ENCODE peak calls at places on chromosomes 4 and X, in four cellular contexts. X is HepG2, M is K562, Q is IMR-90. Y is an unnamed sample.

GRCh38 chr4:110119347-110119746 is 79.1 kb downstream of the ELOVL6 start:
- DNase-seq in X (no peak), M (no peak), Q (no peak), Y (no peak)

GRCh38 chr4:7905461-7905915 is 34.2 kb downstream of the AFAP1 start:
- DNase-seq in X (no peak), M (no peak), Q (no peak), Y (no peak)

GRCh38 chrX:37652053-37652452 is 33.5 kb upstream of the XK start:
- DNase-seq in X (no peak), M (no peak), Q (no peak), Y (no peak)

GRCh38 chrX:10939384-10939783 is 171.7 kb upstream of the HCCS start:
- DNase-seq in X (peak), M (no peak), Q (peak), Y (peak)

GRCh38 chr4:56271121-56271520 is 116.2 kb downstream of the AASDH start:
- DNase-seq in X (no peak), M (no peak), Q (no peak), Y (no peak)

GRCh38 chr4:75561789-75562188 is 5.9 kb downstream of the ODAPH start:
- DNase-seq in X (no peak), M (peak), Q (peak), Y (no peak)

GRCh38 chrX:131279617-131280016 is 9.5 kb downstream of the IGSF1 start:
- DNase-seq in X (no peak), M (no peak), Q (no peak), Y (no peak)

GRCh38 chr4:3338976-3339531 is 46.2 kb downstream of the RGS12 start:
- DNase-seq in X (no peak), M (no peak), Q (no peak), Y (no peak)

GRCh38 chrX:11724122-11725017 is 33.7 kb upstream of the MSL3 start:
- DNase-seq in X (peak), M (peak), Q (peak), Y (peak)

GRCh38 chr4:91826186-91826585 is 477.6 kb upstream of the GRID2 start:
- DNase-seq in X (no peak), M (no peak), Q (no peak), Y (no peak)

GRCh38 chr4:30716158-30716557 is 4.0 kb upstream of the PCDH7 start:
- DNase-seq in X (peak), M (no peak), Q (peak), Y (peak)

GRCh38 chr4:161841759-161842158 is 322.0 kb downstream of the FSTL5 start:
- DNase-seq in X (no peak), M (no peak), Q (no peak), Y (no peak)

GRCh38 chrX:19674041-19674769 is 158.9 kb upstream of the MAP3K15 start:
- DNase-seq in X (peak), M (no peak), Q (no peak), Y (no peak)

GRCh38 chr4:116397291-116397690 is 688.1 kb downstream of the TRAM1L1 start:
- DNase-seq in X (no peak), M (no peak), Q (no peak), Y (no peak)

GRCh38 chr4:79134767-79135166 is 191.1 kb downstream of the NAA11 start:
- DNase-seq in X (no peak), M (no peak), Q (no peak), Y (no peak)

GRCh38 chr4:145066063-145066501 is 31.9 kb downstream of the ANAPC10 start:
- DNase-seq in X (no peak), M (no peak), Q (no peak), Y (no peak)

GRCh38 chr4:160928482-160928881 is 1235.3 kb downstream of the FSTL5 start:
- DNase-seq in X (no peak), M (no peak), Q (no peak), Y (no peak)

GRCh38 chr4:153735901-153736461 is 23.8 kb downstream of the RNF175 start:
- DNase-seq in X (no peak), M (no peak), Q (no peak), Y (no peak)

GRCh38 chr4:140012688-140013087 is 141.3 kb downstream of the MAML3 start:
- DNase-seq in X (peak), M (peak), Q (peak), Y (peak)

GRCh38 chrX:31931225-31931624 is 859.4 kb upstream of the FTHL17 start:
- DNase-seq in X (no peak), M (no peak), Q (peak), Y (no peak)

GRCh38 chrX:135015526-135016245 is 6.7 kb downstream of the RTL8B start:
- DNase-seq in X (no peak), M (no peak), Q (no peak), Y (no peak)

GRCh38 chr4:139833131-139833930 is 167.7 kb downstream of the MGST2 start:
- DNase-seq in X (no peak), M (no peak), Q (no peak), Y (no peak)

GRCh38 chrX:131831185-131831520 is 191.9 kb upstream of the STK26 start:
- DNase-seq in X (no peak), M (no peak), Q (peak), Y (no peak)

GRCh38 chrX:46618947-46619346 is 45.4 kb downstream of the CHST7 start:
- DNase-seq in X (no peak), M (no peak), Q (no peak), Y (no peak)

GRCh38 chr4:2804449-2804972 is 11.6 kb downstream of the SH3BP2 start:
- DNase-seq in X (no peak), M (no peak), Q (no peak), Y (no peak)

GRCh38 chr4:154313004-154313587 is 178.5 kb downstream of the DCHS2 start:
- DNase-seq in X (no peak), M (no peak), Q (no peak), Y (no peak)

GRCh38 chrX:30327762-30328161 is 18.6 kb upstream of the NR0B1 start:
- DNase-seq in X (no peak), M (no peak), Q (no peak), Y (no peak)

GRCh38 chr4:38132140-38132673 is 172.0 kb downstream of the PTTG2 start:
- DNase-seq in X (no peak), M (no peak), Q (peak), Y (no peak)

GRCh38 chr4:138911903-138912713 is 103.5 kb upstream of the NOCT start:
- DNase-seq in X (no peak), M (no peak), Q (no peak), Y (peak)

GRCh38 chr4:186081202-186081807 is 12.3 kb downstream of the TLR3 start:
- DNase-seq in X (no peak), M (no peak), Q (no peak), Y (no peak)

GRCh38 chr4:181662383-181662782 is 580.8 kb upstream of the TENM3 start:
- DNase-seq in X (no peak), M (no peak), Q (peak), Y (no peak)

GRCh38 chrX:2325076-2325784 is 175.5 kb downstream of the DHRSX start:
- DNase-seq in X (no peak), M (peak), Q (peak), Y (no peak)

GRCh38 chrX:72003811-72004750 is 93.4 kb downstream of the NHSL2 start:
- DNase-seq in X (no peak), M (no peak), Q (no peak), Y (no peak)
- TF ChIP-seq SMC3 in X (no peak), M (no peak), Q (no peak), Y (no peak)

GRCh38 chr4:108001540-108001939 is 11.9 kb downstream of the HADH start:
- DNase-seq in X (no peak), M (no peak), Q (peak), Y (no peak)

GRCh38 chr4:108006361-108006760 is 16.7 kb downstream of the HADH start:
- DNase-seq in X (no peak), M (no peak), Q (no peak), Y (no peak)

GRCh38 chr4:108003964-108004630 is 14.4 kb downstream of the HADH start:
- DNase-seq in X (no peak), M (no peak), Q (no peak), Y (no peak)

GRCh38 chr4:108007984-108008383 is 18.3 kb downstream of the HADH start:
- DNase-seq in X (no peak), M (no peak), Q (no peak), Y (no peak)

GRCh38 chr4:108004646-108005045 is 15.0 kb downstream of the HADH start:
- DNase-seq in X (no peak), M (no peak), Q (no peak), Y (no peak)
- TF ChIP-seq MAZ in X (no peak), M (no peak), Q (no peak), Y (no peak)

GRCh38 chr4:174404677-174405076 is 117.6 kb downstream of the HPGD start:
- DNase-seq in X (no peak), M (no peak), Q (no peak), Y (no peak)

GRCh38 chr4:174401471-174402130 is 117.9 kb downstream of the CEP44 start:
- DNase-seq in X (no peak), M (no peak), Q (no peak), Y (peak)

GRCh38 chr4:174402470-174403176 is 118.9 kb downstream of the CEP44 start:
- DNase-seq in X (no peak), M (no peak), Q (no peak), Y (peak)

GRCh38 chr4:174405923-174406322 is 116.4 kb downstream of the HPGD start:
- DNase-seq in X (no peak), M (no peak), Q (no peak), Y (no peak)

GRCh38 chr4:174403177-174403543 is 119.1 kb downstream of the HPGD start:
- DNase-seq in X (no peak), M (no peak), Q (no peak), Y (no peak)
- H3K27ac ChIP-seq in X (no peak), M (no peak), Q (no peak), Y (peak)

GRCh38 chr4:103075435-103075893 is 1.1 kb downstream of the SLC9B2 start:
- DNase-seq in X (peak), M (peak), Q (peak), Y (peak)
- TF ChIP-seq SMC3 in X (no peak), M (no peak), Q (no peak), Y (no peak)

GRCh38 chr4:74522251-74522991 is 77.5 kb downstream of the AREG start:
- DNase-seq in X (no peak), M (no peak), Q (peak), Y (no peak)
- TF ChIP-seq MAZ in X (no peak), M (no peak), Q (no peak), Y (no peak)

GRCh38 chr4:88158360-88159136 is at the start of gene ABCG2:
- DNase-seq in X (peak), M (peak), Q (peak), Y (peak)
- H3K27ac ChIP-seq in X (peak), M (no peak), Q (peak), Y (peak)

GRCh38 chr4:83231620-83232056 is 53.0 kb downstream of the COQ2 start:
- DNase-seq in X (peak), M (no peak), Q (no peak), Y (no peak)
- TF ChIP-seq SMC3 in X (no peak), M (no peak), Q (no peak), Y (no peak)

Y was measured in A549.